ENCODE peak calls at places on chromosomes 7 and 10, in four cellular contexts. T is SK-N-SH, L is K562, Z is HepG2. W is an unnamed sample.

GRCh38 chr7:137994091-137994688 is 7.7 kb downstream of the CREB3L2 start:
- DNase-seq in T (no peak), L (peak), Z (no peak), W (no peak)

GRCh38 chr7:8236781-8237407 is 25.1 kb downstream of the ICA1 start:
- DNase-seq in T (peak), L (no peak), Z (no peak), W (no peak)

GRCh38 chr10:15715619-15716227 is 4.0 kb downstream of the ITGA8 start:
- DNase-seq in T (peak), L (peak), Z (no peak), W (no peak)

GRCh38 chr7:137667633-137668387 is 179.0 kb downstream of the DGKI start:
- DNase-seq in T (no peak), L (no peak), Z (no peak), W (no peak)

GRCh38 chr7:128889121-128889520 is 21.4 kb downstream of the KCP start:
- DNase-seq in T (peak), L (no peak), Z (no peak), W (no peak)

GRCh38 chr10:31961264-31961663 is 32.6 kb upstream of the ARHGAP12 start:
- DNase-seq in T (no peak), L (no peak), Z (no peak), W (no peak)

GRCh38 chr10:44724415-44725174 is 186.5 kb upstream of the TMEM72 start:
- DNase-seq in T (no peak), L (no peak), Z (no peak), W (peak)

GRCh38 chr7:106757846-106758245 is 96.9 kb upstream of the CCDC71L start:
- DNase-seq in T (no peak), L (no peak), Z (no peak), W (no peak)

GRCh38 chr7:55304363-55304762 is 60.8 kb upstream of the LANCL2 start:
- DNase-seq in T (no peak), L (no peak), Z (no peak), W (no peak)

GRCh38 chr7:69359003-69359555 is 239.2 kb upstream of the AUTS2 start:
- DNase-seq in T (no peak), L (no peak), Z (no peak), W (no peak)

GRCh38 chr7:130988443-130988842 is 254.4 kb upstream of the KLF14 start:
- DNase-seq in T (peak), L (no peak), Z (no peak), W (no peak)

GRCh38 chr7:64997927-64998391 is 7.1 kb upstream of the ZNF117 start:
- DNase-seq in T (no peak), L (no peak), Z (no peak), W (no peak)

GRCh38 chr10:96998329-96998888 is 166.3 kb downstream of the LCOR start:
- DNase-seq in T (no peak), L (peak), Z (peak), W (no peak)

GRCh38 chr10:3048114-3049019 is 19.0 kb upstream of the PFKP start:
- DNase-seq in T (no peak), L (peak), Z (no peak), W (no peak)

GRCh38 chr10:70174058-70174741 is 3.9 kb upstream of the SAR1A start:
- DNase-seq in T (no peak), L (peak), Z (peak), W (no peak)

DNA sequence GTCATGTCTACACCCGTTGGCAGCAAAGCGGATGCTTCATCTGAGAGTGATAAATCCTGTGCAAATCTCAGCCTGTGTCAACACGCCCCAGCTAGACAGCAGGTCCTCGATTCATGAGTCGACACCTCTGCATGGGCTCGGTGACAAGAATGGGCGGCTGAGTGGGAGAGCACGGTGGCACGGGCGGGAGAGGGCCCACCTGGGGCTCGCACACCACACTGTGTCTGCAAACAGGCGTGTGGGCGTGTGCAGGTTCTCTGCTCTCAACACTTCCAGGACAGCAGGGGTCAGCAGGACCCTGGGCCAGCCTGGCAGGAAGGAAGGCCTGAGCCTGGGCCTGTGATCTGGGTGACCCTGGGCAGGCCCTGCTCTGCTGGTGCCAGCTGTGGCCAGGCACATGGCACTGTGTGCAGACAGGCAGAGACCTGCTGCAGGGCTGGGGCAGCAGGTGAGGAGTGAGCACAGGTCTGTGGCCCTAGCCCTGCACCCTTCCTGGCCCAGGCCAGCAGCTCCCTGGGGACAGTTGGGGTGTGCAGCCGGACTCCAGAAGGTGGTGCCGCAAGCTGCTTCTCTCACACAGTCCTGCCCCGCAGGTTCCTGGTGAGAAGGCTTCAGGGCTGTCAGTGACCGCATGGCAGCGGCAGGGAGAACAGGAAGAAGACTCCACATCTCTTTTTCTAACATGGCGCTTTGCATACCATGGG is 216.4 kb downstream of the ELFN1 start:
- DNase-seq in T (no peak), L (no peak), Z (no peak), W (no peak)
- TF ChIP-seq MXI1 in T (no peak), L (no peak), Z (no peak), W (no peak)

DNA sequence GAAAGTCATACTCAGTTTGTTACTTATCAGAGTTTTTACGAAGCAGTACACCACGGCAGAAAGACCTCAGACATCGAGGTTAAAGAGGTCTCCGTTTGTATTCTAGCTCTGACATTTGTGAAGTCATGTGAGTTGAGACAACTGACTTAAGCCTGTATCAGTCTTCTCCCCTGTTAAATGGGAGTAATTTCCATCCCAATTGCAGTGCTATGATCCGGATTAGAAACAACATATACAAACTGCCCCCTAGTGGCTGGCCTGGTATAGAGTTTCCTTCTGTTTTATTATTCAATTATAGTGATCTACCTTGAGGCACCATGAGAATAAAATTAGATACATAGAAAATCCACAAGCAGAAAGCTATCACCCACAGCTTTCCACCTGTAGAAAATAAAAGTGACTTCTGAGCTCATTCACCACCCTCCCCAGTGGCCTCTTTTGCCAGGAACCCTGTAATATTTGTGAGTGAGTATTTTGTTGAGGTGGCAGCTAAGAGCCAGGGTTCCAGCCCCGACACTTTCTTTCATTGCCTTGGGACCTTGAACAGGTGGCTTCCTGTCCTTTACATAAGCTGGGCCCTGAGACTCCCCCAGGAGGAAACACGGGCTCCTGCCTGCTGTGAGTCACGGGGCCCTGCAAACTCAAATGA is 607.2 kb upstream of the MGMT start:
- DNase-seq in T (peak), L (peak), Z (peak), W (no peak)
- TF ChIP-seq CTCF in T (peak), L (peak), Z (peak), W (peak)

GRCh38 chr7:89661876-89662275 is 492.4 kb upstream of the STEAP1 start:
- DNase-seq in T (no peak), L (no peak), Z (no peak), W (no peak)
- TF ChIP-seq POLR2AphosphoS5 in T (no peak), L (no peak), Z (no peak), W (no peak)

GRCh38 chr7:15924910-15925309 is 238.4 kb upstream of the MEOX2 start:
- DNase-seq in T (no peak), L (no peak), Z (no peak), W (no peak)

GRCh38 chr7:15920953-15921352 is 234.5 kb upstream of the MEOX2 start:
- DNase-seq in T (no peak), L (no peak), Z (no peak), W (no peak)

GRCh38 chr7:15922002-15922401 is 235.5 kb upstream of the MEOX2 start:
- DNase-seq in T (no peak), L (no peak), Z (no peak), W (no peak)

GRCh38 chr7:15925608-15926007 is 239.1 kb upstream of the MEOX2 start:
- DNase-seq in T (no peak), L (no peak), Z (no peak), W (no peak)

DNA sequence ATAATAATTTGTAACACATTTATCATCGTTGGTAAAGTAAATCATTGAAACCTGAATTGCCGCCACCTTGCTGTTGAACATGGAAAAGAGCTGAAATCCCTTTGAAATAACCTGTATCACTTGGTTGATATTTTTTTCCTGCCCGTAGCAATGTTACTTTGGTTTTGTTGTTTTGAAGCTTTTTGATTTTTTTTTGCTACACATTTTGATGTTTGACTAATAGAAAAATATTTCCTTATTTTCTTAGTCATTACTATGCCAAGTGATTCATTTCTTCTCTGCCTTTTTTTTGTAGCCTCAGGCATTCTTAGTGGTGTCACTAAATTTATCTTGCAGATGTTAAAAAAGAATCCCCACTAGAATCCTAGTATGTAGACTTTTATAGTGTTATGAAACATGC is 235.1 kb upstream of the MEOX2 start:
- DNase-seq in T (no peak), L (no peak), Z (no peak), W (no peak)
- TF ChIP-seq MXI1 in T (no peak), L (no peak), Z (no peak), W (no peak)

DNA sequence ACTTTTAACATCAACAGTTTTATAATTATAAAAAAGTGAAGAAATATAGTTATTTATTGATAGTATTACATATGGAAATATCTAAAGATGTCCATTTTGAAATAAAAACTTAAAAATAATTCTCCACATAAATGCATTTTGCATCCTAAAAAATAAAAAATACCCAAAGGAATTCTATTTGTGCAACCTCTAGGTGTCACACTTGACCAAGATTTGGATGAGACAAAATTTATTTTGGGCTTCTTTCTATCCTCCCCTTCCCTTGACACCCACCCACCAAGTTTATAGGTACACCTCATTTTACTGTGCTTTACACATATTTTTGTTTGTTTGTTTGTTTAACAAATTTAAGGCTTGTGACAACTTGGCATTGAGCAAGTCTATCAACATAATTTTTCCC is 3.3 kb upstream of the THSD7A start:
- DNase-seq in T (peak), L (no peak), Z (no peak), W (no peak)
- TF ChIP-seq CTCF in T (peak), L (no peak), Z (no peak), W (no peak)

DNA sequence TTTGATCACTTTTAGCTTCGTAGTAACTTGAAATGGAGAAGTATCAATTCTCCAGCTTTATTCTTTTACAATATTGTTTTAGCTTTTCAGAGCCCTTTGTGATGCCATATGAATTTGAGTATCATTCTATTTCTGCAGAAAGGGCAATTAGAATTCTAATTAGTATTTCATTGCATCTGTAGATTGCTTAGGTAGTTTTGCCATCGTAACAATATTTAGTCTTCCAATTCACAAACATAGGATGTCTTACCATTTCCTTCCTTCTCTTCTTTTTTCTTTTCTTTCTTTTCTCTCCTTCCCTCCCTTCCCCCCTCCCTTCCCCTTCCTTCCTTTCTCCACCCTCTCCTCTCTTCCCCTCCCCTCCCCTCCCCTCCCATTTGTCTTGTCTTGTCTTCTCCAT is 105.0 kb downstream of the MAPK8 start:
- DNase-seq in T (no peak), L (no peak), Z (no peak), W (no peak)
- TF ChIP-seq POLR2AphosphoS5 in T (no peak), L (no peak), Z (no peak), W (no peak)

DNA sequence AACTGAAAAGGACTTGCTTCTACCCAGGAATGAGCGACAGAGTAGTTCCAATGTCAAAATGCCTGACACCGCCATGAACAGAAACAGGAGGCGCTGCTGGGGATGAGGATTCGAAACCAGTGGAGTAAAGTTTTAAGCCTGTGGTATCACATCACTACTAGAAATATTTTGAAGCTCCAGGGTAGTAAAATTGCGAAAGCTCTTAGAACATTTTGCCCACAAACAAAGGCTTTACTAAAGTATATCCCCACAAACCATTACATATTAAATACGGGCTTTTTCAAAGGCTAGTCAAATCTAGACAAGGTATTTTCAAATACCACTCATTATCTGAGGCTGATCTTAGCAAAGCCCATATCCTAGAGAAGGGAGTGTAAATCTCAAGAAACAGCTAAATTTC is 2.4 kb downstream of the PRDX3 start:
- DNase-seq in T (no peak), L (no peak), Z (no peak), W (no peak)
- TF ChIP-seq MXI1 in T (no peak), L (no peak), Z (no peak), W (no peak)

GRCh38 chr7:117333168-117333567 is 10.3 kb upstream of the WNT2 start:
- DNase-seq in T (no peak), L (no peak), Z (no peak), W (no peak)

GRCh38 chr7:117332031-117332430 is 9.2 kb upstream of the WNT2 start:
- DNase-seq in T (no peak), L (no peak), Z (no peak), W (no peak)

GRCh38 chr7:117338020-117338419 is 15.2 kb upstream of the WNT2 start:
- DNase-seq in T (no peak), L (no peak), Z (no peak), W (no peak)
- TF ChIP-seq CTCF in T (peak), L (no peak), Z (no peak), W (no peak)

GRCh38 chr10:29730969-29731368 is 96.2 kb upstream of the SVIL start:
- DNase-seq in T (no peak), L (no peak), Z (no peak), W (no peak)

GRCh38 chr10:29731760-29732159 is 97.0 kb upstream of the SVIL start:
- DNase-seq in T (no peak), L (no peak), Z (no peak), W (no peak)

GRCh38 chr10:29732918-29733317 is 98.1 kb upstream of the SVIL start:
- DNase-seq in T (no peak), L (no peak), Z (no peak), W (no peak)

GRCh38 chr10:29728541-29729049 is 93.8 kb upstream of the SVIL start:
- DNase-seq in T (no peak), L (no peak), Z (no peak), W (no peak)

GRCh38 chr10:29730461-29730860 is 95.7 kb upstream of the SVIL start:
- DNase-seq in T (no peak), L (no peak), Z (no peak), W (no peak)
- TF ChIP-seq POLR2AphosphoS5 in T (no peak), L (no peak), Z (no peak), W (no peak)

DNA sequence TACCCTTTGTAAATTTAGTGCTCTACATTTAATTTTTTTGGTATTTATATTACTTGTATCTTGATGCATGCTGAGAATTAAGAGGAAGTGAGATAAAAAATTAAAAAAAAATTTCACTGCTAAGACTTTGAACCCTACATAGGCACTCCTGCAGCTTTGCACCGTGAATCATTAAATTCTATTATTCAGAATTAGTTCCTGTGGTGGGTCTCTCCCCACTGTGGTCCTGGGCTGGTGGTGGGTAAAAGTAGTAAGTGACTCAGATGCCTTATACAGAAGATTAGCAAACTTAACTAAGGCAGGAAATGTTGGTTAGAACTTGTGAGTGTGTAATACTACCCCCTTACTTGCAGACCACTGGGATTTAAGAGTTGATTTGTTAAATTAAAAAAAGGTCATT is 72.6 kb downstream of the AP3M1 start:
- DNase-seq in T (no peak), L (no peak), Z (no peak), W (peak)
- TF ChIP-seq MXI1 in T (no peak), L (no peak), Z (no peak), W (no peak)

W was measured in GM12878.